ENCODE peak calls at places on chromosome 16, in seven cellular contexts. K is gastrocnemius medialis, I is heart left ventricle, S is osteocyte, T is heart right ventricle, X is RWPE2, Q is epithelial cell of proximal tubule. R is an unnamed sample.

GRCh38 chr16:726438-727290 is at the start of the genes CCDC78 and HAGHL:
- DNase-seq in K (no peak), I (peak; percentile 68), S (no peak), T (peak; percentile 54), X (no peak), Q (no peak), R (no peak)

GRCh38 chr16:88940196-88941050 is 36.6 kb downstream of the CBFA2T3 start:
- DNase-seq in K (no peak), I (peak; percentile 65), S (no peak), T (no peak), X (no peak), Q (no peak), R (no peak)

GRCh38 chr16:85348921-85349334 is 236.7 kb upstream of the CIBAR2 start:
- DNase-seq in K (no peak), I (no peak), S (no peak), T (no peak), X (no peak), Q (no peak), R (no peak)

GRCh38 chr16:86618431-86619262 is 40.3 kb downstream of the FOXL1 start:
- DNase-seq in K (no peak), I (peak; percentile 47), S (peak; percentile 65), T (no peak), X (no peak), Q (no peak), R (no peak)

GRCh38 chr16:57613514-57613913 is 14.9 kb upstream of the ADGRG1 start:
- DNase-seq in K (no peak), I (no peak), S (no peak), T (no peak), X (peak; percentile 12), Q (no peak), R (no peak)

GRCh38 chr16:29664133-29664912 is 1.3 kb downstream of the SPN start:
- DNase-seq in K (no peak), I (no peak), S (no peak), T (no peak), X (no peak), Q (no peak), R (no peak)

GRCh38 chr16:19128454-19129210 is 14.9 kb downstream of the ITPRIPL2 start:
- DNase-seq in K (no peak), I (no peak), S (no peak), T (no peak), X (no peak), Q (no peak), R (no peak)

GRCh38 chr16:84704253-84704652 is 4.5 kb downstream of the USP10 start:
- DNase-seq in K (no peak), I (no peak), S (no peak), T (no peak), X (no peak), Q (no peak), R (no peak)

GRCh38 chr16:22356930-22357634 is 17.3 kb downstream of the CDR2 start:
- DNase-seq in K (no peak), I (no peak), S (no peak), T (no peak), X (no peak), Q (no peak), R (no peak)

GRCh38 chr16:560701-561412 is 663 bp downstream of the PRR35 start:
- DNase-seq in K (no peak), I (no peak), S (no peak), T (no peak), X (no peak), Q (no peak), R (no peak)

GRCh38 chr16:15509593-15510520 is 75.5 kb downstream of the BMERB1 start:
- DNase-seq in K (no peak), I (no peak), S (no peak), T (no peak), X (no peak), Q (no peak), R (no peak)

GRCh38 chr16:85798283-85798776 is 1.0 kb downstream of the EMC8 start:
- DNase-seq in K (no peak), I (no peak), S (no peak), T (no peak), X (no peak), Q (no peak), R (no peak)

GRCh38 chr16:22813223-22813945 is 578 bp upstream of the HS3ST2 start:
- DNase-seq in K (no peak), I (peak; percentile 51), S (no peak), T (peak; percentile 31), X (peak; percentile 85), Q (no peak), R (peak; percentile 91)

GRCh38 chr16:27474921-27475320 is 72.9 kb downstream of the IL21R start:
- DNase-seq in K (no peak), I (no peak), S (no peak), T (no peak), X (no peak), Q (no peak), R (no peak)

GRCh38 chr16:86664518-86665318 is 86.4 kb downstream of the FOXL1 start:
- DNase-seq in K (peak; percentile 56), I (no peak), S (no peak), T (no peak), X (peak; percentile 92), Q (peak; percentile 95), R (no peak)

GRCh38 chr16:75927824-75928223 is 201.5 kb upstream of the CPHXL start:
- DNase-seq in K (no peak), I (no peak), S (no peak), T (no peak), X (no peak), Q (no peak), R (no peak)

GRCh38 chr16:75621170-75621477 is 2.0 kb downstream of the ADAT1 start:
- DNase-seq in K (no peak), I (no peak), S (no peak), T (no peak), X (no peak), Q (no peak), R (no peak)

GRCh38 chr16:80852261-80852872 is 48.0 kb upstream of the CDYL2 start:
- DNase-seq in K (no peak), I (no peak), S (no peak), T (no peak), X (no peak), Q (peak; percentile 1), R (no peak)

GRCh38 chr16:85281181-85281580 is 168.9 kb upstream of the CIBAR2 start:
- DNase-seq in K (no peak), I (no peak), S (no peak), T (no peak), X (no peak), Q (no peak), R (no peak)

GRCh38 chr16:35207059-35207999 is 1747.9 kb downstream of the TP53TG3F start:
- DNase-seq in K (no peak), I (no peak), S (peak; percentile 83), T (peak; percentile 11), X (no peak), Q (no peak), R (no peak)

GRCh38 chr16:82043680-82044584 is 8.9 kb downstream of the HSD17B2 start:
- DNase-seq in K (no peak), I (no peak), S (no peak), T (no peak), X (no peak), Q (peak; percentile 38), R (no peak)
- TF ChIP-seq CTCF in K (no peak), I (no peak), S (no peak), T (no peak), X (no peak), Q (no peak), R (peak; percentile 33)

DNA sequence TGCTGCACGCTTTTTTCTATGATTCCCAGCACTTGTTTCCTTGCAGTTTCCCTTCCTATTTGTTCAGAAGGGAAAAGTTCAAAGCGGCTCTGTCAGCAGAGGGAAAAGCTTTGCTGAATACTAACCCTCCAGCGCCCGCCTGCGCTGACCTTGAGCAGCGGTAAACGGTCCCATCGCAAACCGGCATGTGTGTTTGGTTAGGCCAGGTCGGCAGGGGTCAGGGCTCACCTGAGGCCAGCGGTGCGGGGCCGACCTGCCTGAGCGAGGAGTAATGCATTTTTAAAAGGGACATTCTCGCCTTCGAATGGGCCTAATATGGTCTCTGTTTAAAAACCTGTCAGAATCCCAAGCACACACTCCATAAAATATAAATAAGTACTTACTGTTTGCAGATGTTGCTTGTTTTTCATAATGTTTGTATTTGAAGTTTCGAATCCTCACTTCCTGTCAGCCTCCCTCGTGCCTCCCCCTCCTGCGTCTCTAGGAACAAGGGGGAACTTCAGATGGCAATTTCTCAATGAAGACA is 110.1 kb downstream of the IRX3 start:
- DNase-seq in K (no peak), I (no peak), S (no peak), T (no peak), X (no peak), Q (no peak), R (no peak)
- TF ChIP-seq CTCF in K (no peak), I (no peak), S (no peak), T (no peak), X (no peak), Q (no peak), R (no peak)

GRCh38 chr16:66491716-66492064 is 58.2 kb downstream of the TK2 start:
- DNase-seq in K (no peak), I (no peak), S (no peak), T (no peak), X (no peak), Q (no peak), R (no peak)

GRCh38 chr16:66490774-66491715 is 58.9 kb downstream of the TK2 start:
- DNase-seq in K (peak; percentile 5), I (no peak), S (no peak), T (no peak), X (no peak), Q (no peak), R (no peak)

GRCh38 chr16:66494916-66495315 is 55.0 kb downstream of the TK2 start:
- DNase-seq in K (peak; percentile 7), I (no peak), S (no peak), T (no peak), X (no peak), Q (no peak), R (no peak)

GRCh38 chr16:66495440-66495839 is 54.5 kb downstream of the TK2 start:
- DNase-seq in K (no peak), I (no peak), S (no peak), T (no peak), X (no peak), Q (no peak), R (no peak)

GRCh38 chr16:66493490-66494401 is 56.2 kb downstream of the TK2 start:
- DNase-seq in K (peak; percentile 7), I (no peak), S (no peak), T (no peak), X (no peak), Q (no peak), R (no peak)
- TF ChIP-seq CTCF in K (no peak), I (no peak), S (no peak), T (no peak), X (no peak), Q (no peak), R (no peak)

DNA sequence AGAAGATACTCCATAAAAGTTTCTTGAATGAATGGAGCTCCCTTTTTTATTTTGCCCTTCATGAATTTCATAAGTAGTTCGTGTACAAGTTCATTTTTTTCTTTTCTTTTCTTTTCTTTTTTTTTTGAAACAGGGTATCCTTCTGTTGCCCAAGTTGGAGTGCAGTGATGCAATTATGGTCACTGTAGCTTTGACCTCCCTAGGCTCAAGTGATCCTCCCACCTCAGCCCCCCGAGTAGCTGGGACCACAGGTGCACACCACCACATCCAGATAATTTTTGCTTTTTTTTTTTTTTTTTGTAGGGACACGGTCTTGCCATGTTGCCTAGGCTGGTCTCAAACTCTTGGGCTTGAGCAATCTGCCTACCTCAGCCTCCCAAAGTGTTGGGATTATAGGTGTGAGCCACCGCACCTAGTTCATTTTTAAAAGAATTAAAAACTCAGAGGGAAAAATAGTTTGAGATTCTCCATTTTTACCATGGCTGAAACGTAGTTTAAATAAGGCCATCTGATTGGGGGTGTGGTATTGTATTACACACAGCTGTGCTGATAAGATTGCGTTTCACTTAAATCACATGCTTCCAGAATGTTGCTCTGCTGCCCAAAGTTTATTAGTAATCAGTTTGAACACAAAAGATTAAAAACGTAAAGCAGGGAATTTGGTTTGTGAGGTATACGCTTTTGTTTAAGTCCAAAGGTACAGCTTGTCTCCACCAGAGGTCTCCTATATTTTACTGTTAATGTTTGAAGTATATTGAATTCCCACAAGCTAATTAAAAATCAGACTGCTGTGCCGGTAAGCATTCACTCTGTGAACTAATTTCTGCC is 154.1 kb downstream of the SOCS1 start:
- DNase-seq in K (no peak), I (no peak), S (no peak), T (no peak), X (no peak), Q (no peak), R (no peak)
- TF ChIP-seq CTCF in K (no peak), I (peak; percentile 12), S (no peak), T (peak; percentile 16), X (no peak), Q (no peak), R (no peak)

R was measured in mesothelial cell of epicardium.